ENCODE peak calls at places on chromosome 5, in five cellular contexts. H is OCI-LY7; B is AG10803; M is stimulated activated CD4-positive, alpha-beta T cell treated with anti-CD3 and anti-CD28 coated beads, Interleukin-2, amount 100 ng/mL, for 48 hours; J is RPMI7951. T is an unnamed sample.

GRCh38 chr5:90628492-90628891 is 69.9 kb downstream of the ADGRV1 start:
- DNase-seq in M (no peak), B (no peak), J (no peak), H (no peak), T (no peak)

GRCh38 chr5:9409413-9410089 is 136.3 kb downstream of the SEMA5A start:
- DNase-seq in J (no peak), H (no peak), M (no peak), B (no peak), T (no peak)

GRCh38 chr5:485943-486491 is 38.2 kb downstream of the SLC9A3 start:
- DNase-seq in B (no peak), J (no peak), M (no peak), H (no peak), T (no peak)

GRCh38 chr5:139805545-139805944 is 9.9 kb downstream of the PSD2 start:
- DNase-seq in H (no peak), B (no peak), J (no peak), M (no peak), T (no peak)

GRCh38 chr5:168651654-168652053 is 72.5 kb upstream of the PANK3 start:
- DNase-seq in J (peak; percentile 82), B (peak; percentile 92), H (no peak), M (no peak), T (peak; percentile 78)

GRCh38 chr5:134453016-134453415 is 41.3 kb upstream of the CDKN2AIPNL start:
- DNase-seq in J (no peak), B (peak; percentile 78), H (no peak), M (no peak), T (no peak)

GRCh38 chr5:146447734-146448380 is 724 bp downstream of the TCERG1 start:
- DNase-seq in J (peak; percentile 21), H (peak; percentile 71), B (peak; percentile 43), M (peak; percentile 37), T (peak; percentile 75)

GRCh38 chr5:149403923-149404745 is 25.0 kb upstream of the IL17B start:
- DNase-seq in B (peak; percentile 99), H (no peak), M (no peak), J (peak; percentile 67), T (peak; percentile 94)

GRCh38 chr5:74630387-74631087 is 10.0 kb downstream of the ENC1 start:
- DNase-seq in M (no peak), J (peak; percentile 47), H (no peak), B (peak; percentile 75), T (peak; percentile 92)

GRCh38 chr5:128257096-128257495 is 173.5 kb downstream of the SLC12A2 start:
- DNase-seq in J (no peak), H (no peak), M (no peak), B (no peak), T (no peak)

GRCh38 chr5:38468978-38469706 is 87.3 kb downstream of the LIFR start:
- DNase-seq in M (no peak), J (no peak), B (no peak), H (no peak), T (no peak)

GRCh38 chr5:179927834-179928233 is 20.1 kb upstream of the TBC1D9B start:
- DNase-seq in B (no peak), M (no peak), H (no peak), J (peak; percentile 20), T (no peak)

GRCh38 chr5:135442387-135443256 is 4.5 kb downstream of the DCANP1 start:
- DNase-seq in J (no peak), B (no peak), M (no peak), H (no peak), T (no peak)

GRCh38 chr5:26388946-26389345 is 649.4 kb downstream of the CDH9 start:
- DNase-seq in H (no peak), M (no peak), J (peak; percentile 0), B (no peak), T (no peak)

GRCh38 chr5:43140286-43140685 is 19.6 kb downstream of the ZNF131 start:
- DNase-seq in H (no peak), B (peak; percentile 32), J (no peak), M (no peak), T (no peak)

GRCh38 chr5:1867815-1868143 is 14.9 kb downstream of the IRX4 start:
- DNase-seq in J (no peak), B (no peak), M (no peak), H (no peak), T (no peak)

GRCh38 chr5:173880306-173880985 is 7.7 kb upstream of the CPEB4 start:
- DNase-seq in J (peak; percentile 13), M (no peak), H (no peak), B (peak; percentile 91), T (no peak)

GRCh38 chr5:173565491-173566038 is 50.9 kb downstream of the BOD1 start:
- DNase-seq in J (no peak), B (no peak), H (no peak), M (no peak), T (no peak)

GRCh38 chr5:127170918-127171600 is 97.8 kb upstream of the C5orf63 start:
- DNase-seq in H (no peak), J (no peak), B (no peak), M (no peak), T (peak; percentile 13)

GRCh38 chr5:56147679-56148230 is 85.4 kb downstream of the ANKRD55 start:
- DNase-seq in M (no peak), B (no peak), J (no peak), H (no peak), T (no peak)

GRCh38 chr5:150641006-150641570 is 628 bp downstream of the SYNPO start:
- DNase-seq in M (no peak), J (no peak), B (peak; percentile 65), H (no peak), T (peak; percentile 94)

GRCh38 chr5:17217421-17218352 is at the start of gene BASP1:
- DNase-seq in J (peak; percentile 62), M (no peak), H (peak; percentile 85), B (peak; percentile 81), T (peak; percentile 89)

GRCh38 chr5:55535199-55535905 is 588 bp upstream of the PLPP1 start:
- DNase-seq in M (no peak), J (no peak), H (no peak), B (no peak), T (no peak)

GRCh38 chr5:155106221-155106620 is 92.7 kb downstream of the KIF4B start:
- DNase-seq in M (no peak), B (no peak), J (no peak), H (no peak), T (no peak)

GRCh38 chr5:68344447-68345111 is 129.0 kb downstream of the PIK3R1 start:
- DNase-seq in J (peak; percentile 92), H (no peak), M (no peak), B (peak; percentile 60), T (peak; percentile 77)

T was measured in Daoy.